ENCODE peak calls at places on chromosomes 11 and 22, in ten cellular contexts. T is Panc1, F is brain microvascular endothelial cell, N is mucosa of descending colon, L is GM13977, A is right lobe of liver, E is PC-9, X is fibroblast of mammary gland, K is A673, I is HCT116. O is an unnamed sample.

GRCh38 chr11:118533769-118534729 is 3.1 kb downstream of the TMEM25 start:
- DNase-seq in T (no peak), F (no peak), N (no peak), L (no peak), A (peak; percentile 68), E (no peak), X (no peak), K (no peak), I (no peak), O (no peak)

GRCh38 chr11:37115963-37116362 is 517.9 kb upstream of the RAG2 start:
- DNase-seq in T (no peak), F (no peak), N (no peak), L (no peak), A (no peak), E (no peak), X (no peak), K (no peak), I (no peak), O (no peak)

GRCh38 chr22:44272330-44272729 is 40.4 kb downstream of the SHISAL1 start:
- DNase-seq in T (no peak), F (no peak), N (no peak), L (no peak), A (no peak), E (no peak), X (no peak), K (no peak), I (no peak), O (no peak)

GRCh38 chr22:36155702-36156101 is 4.9 kb downstream of the APOL3 start:
- DNase-seq in T (no peak), F (no peak), N (peak; percentile 35), L (no peak), A (peak; percentile 84), E (no peak), X (peak; percentile 24), K (no peak), I (no peak), O (no peak)

GRCh38 chr11:14414470-14415461 is 55.8 kb upstream of the RRAS2 start:
- DNase-seq in T (no peak), F (no peak), N (peak; percentile 7), L (peak; percentile 36), A (no peak), E (peak; percentile 36), X (peak; percentile 54), K (no peak), I (no peak), O (peak; percentile 67)

GRCh38 chr11:6258571-6258998 is 1.1 kb upstream of the CCKBR start:
- DNase-seq in T (no peak), F (no peak), N (no peak), L (no peak), A (no peak), E (no peak), X (no peak), K (peak; percentile 17), I (no peak), O (no peak)

GRCh38 chr11:108870373-108871020 is 205.6 kb downstream of the DDX10 start:
- DNase-seq in T (peak; percentile 33), F (peak; percentile 57), N (no peak), L (no peak), A (no peak), E (no peak), X (peak; percentile 78), K (peak; percentile 62), I (no peak), O (no peak)

GRCh38 chr22:24592144-24592845 is 578 bp downstream of the LRRC75B start:
- DNase-seq in T (no peak), F (no peak), N (peak; percentile 55), L (no peak), A (no peak), E (no peak), X (peak; percentile 19), K (no peak), I (no peak), O (no peak)

GRCh38 chr11:64553554-64554201 is 37.3 kb upstream of the SLC22A12 start:
- DNase-seq in T (peak; percentile 39), F (peak; percentile 34), N (peak; percentile 81), L (peak; percentile 75), A (peak; percentile 68), E (peak; percentile 58), X (peak; percentile 61), K (peak; percentile 52), I (no peak), O (peak; percentile 40)

GRCh38 chr11:114172055-114172861 is 112.7 kb downstream of the ZBTB16 start:
- DNase-seq in T (no peak), F (no peak), N (no peak), L (no peak), A (peak; percentile 77), E (no peak), X (no peak), K (no peak), I (no peak), O (no peak)

GRCh38 chr22:38981005-38981658 is 1.0 kb upstream of the APOBEC3B start:
- DNase-seq in T (no peak), F (no peak), N (peak; percentile 59), L (no peak), A (no peak), E (peak; percentile 65), X (peak; percentile 5), K (peak; percentile 52), I (peak; percentile 37), O (no peak)

GRCh38 chr11:35962373-35963138 is 18.7 kb downstream of the LDLRAD3 start:
- DNase-seq in T (no peak), F (no peak), N (no peak), L (no peak), A (no peak), E (no peak), X (peak; percentile 62), K (no peak), I (no peak), O (no peak)

GRCh38 chr11:27046956-27047355 is 6.3 kb downstream of the BBOX1 start:
- DNase-seq in T (no peak), F (no peak), N (no peak), L (no peak), A (no peak), E (no peak), X (no peak), K (no peak), I (no peak), O (no peak)

GRCh38 chr22:25497269-25497668 is 67.2 kb upstream of the GRK3 start:
- DNase-seq in T (no peak), F (peak; percentile 30), N (no peak), L (no peak), A (no peak), E (no peak), X (peak; percentile 26), K (no peak), I (no peak), O (no peak)

GRCh38 chr11:77560605-77561004 is 29.1 kb upstream of the AQP11 start:
- DNase-seq in T (no peak), F (peak; percentile 47), N (no peak), L (no peak), A (no peak), E (peak; percentile 8), X (peak; percentile 62), K (peak; percentile 32), I (peak; percentile 46), O (no peak)

DNA sequence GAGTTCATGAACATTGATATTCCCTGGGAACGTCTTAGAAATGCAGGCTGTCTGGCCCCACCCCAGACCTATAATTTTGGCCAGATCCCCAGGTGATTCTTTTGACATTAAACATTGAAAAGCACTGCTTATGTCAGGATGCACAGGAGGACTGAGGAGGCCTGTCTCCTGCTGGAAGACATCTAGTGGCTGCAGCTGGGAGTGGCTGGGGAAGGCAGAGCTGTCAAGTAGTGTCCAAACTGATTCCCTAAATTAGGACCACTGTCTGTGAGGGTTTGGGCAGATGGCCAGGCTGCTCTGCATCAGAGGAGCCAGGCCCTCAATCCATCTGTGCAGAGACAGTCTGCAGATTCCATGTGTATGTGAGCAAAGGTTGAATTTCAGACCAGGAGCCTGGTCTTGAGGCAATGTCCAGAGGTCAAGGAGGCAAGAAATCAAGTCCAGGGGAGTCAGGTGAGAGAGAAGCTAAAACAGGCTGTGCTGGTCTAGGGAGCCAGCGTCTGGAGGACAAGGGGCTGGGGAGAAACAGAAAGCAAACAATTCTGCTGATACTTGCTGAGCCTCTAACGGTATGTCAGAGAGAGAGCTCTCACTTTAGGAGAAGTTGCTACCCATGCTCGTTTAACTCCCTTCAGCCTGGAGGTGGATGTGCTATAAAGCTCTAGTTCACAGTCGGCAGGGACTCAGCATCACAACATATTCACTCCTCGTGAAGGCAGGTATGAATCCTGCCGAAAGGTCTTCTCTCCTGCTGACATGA is 15.3 kb upstream of the SYTL2 start:
- DNase-seq in T (no peak), F (peak; percentile 40), N (peak; percentile 64), L (no peak), A (peak; percentile 46), E (no peak), X (peak; percentile 60), K (peak; percentile 24), I (no peak), O (no peak)
- TF ChIP-seq CTCF in T (peak; percentile 86), F (peak; percentile 81), N (peak; percentile 38), L (peak; percentile 41), A (peak; percentile 50), E (peak; percentile 69), X (peak; percentile 73), K (peak; percentile 45), I (peak; percentile 70), O (no peak)

DNA sequence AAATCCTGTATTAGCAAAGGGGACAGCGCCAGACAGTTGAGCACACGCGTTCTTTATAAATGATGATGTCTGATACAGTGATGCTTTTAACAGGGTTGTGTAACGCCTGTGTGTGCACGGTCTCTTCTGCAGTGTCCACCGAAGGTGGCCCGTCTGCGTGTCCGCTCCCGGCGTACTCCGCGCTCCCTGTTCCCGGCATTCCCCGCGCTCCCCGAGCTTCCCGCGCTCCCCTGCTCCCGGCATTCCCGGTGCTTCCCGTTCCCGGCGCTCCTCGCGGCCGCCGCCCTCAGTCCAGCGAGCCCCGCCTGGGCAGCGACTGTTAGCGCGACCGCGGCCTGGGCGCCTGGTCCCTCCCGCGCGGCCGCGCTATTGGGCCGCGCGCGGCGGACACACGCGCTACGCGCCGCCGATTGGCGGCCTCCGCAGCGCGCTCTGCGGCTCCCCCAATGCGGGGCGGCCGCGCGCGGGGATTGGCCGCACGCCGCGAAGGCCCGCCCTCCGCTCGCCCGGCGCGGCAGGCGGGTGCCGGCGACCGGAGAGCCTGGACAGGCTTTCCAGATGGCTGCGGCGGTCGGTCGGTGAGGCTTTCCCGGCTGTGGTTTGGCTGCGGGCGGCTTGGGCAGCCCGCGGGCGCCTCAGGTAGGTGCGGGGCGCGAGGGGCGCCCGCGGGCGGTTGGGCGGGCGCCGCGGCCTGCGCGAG is at the start of gene DGCR8:
- DNase-seq in T (peak; percentile 70), F (peak; percentile 83), N (peak; percentile 93), L (peak; percentile 98), A (peak; percentile 97), E (peak; percentile 89), X (peak; percentile 92), K (peak; percentile 96), I (peak; percentile 86), O (peak; percentile 73)
- TF ChIP-seq CTCF in T (no peak), F (no peak), N (no peak), L (no peak), A (no peak), E (no peak), X (no peak), K (no peak), I (no peak), O (no peak)

GRCh38 chr11:111347723-111348115 is 31.4 kb downstream of the POU2AF1 start:
- DNase-seq in T (no peak), F (no peak), N (no peak), L (no peak), A (no peak), E (no peak), X (peak; percentile 93), K (peak; percentile 48), I (no peak), O (no peak)
- TF ChIP-seq CTCF in T (no peak), F (no peak), N (no peak), L (no peak), A (no peak), E (no peak), X (no peak), K (no peak), I (no peak), O (no peak)

GRCh38 chr22:46127556-46127955 is 22.8 kb upstream of the PPARA start:
- DNase-seq in T (no peak), F (no peak), N (no peak), L (no peak), A (no peak), E (no peak), X (no peak), K (no peak), I (no peak), O (no peak)
- TF ChIP-seq CTCF in T (no peak), F (no peak), N (no peak), L (no peak), A (no peak), E (no peak), X (no peak), K (no peak), I (no peak), O (no peak)

O was measured in natural killer cell.